ENCODE peak calls at places on chromosomes 11 and 22, in five cellular contexts. J is GM12878, A is H1, H is K562, L is HepG2. R is an unnamed sample.

GRCh38 chr11:124745835-124746620 is 6.0 kb downstream of the VSIG2 start:
- DNase-seq in J (no peak), A (peak; percentile 76), H (no peak), L (no peak), R (no peak)

GRCh38 chr11:72730243-72730642 is 22.0 kb downstream of the ARAP1 start:
- DNase-seq in J (no peak), A (no peak), H (no peak), L (no peak), R (no peak)

GRCh38 chr11:43268161-43268560 is 43.6 kb upstream of the API5 start:
- DNase-seq in J (no peak), A (no peak), H (no peak), L (no peak), R (no peak)

GRCh38 chr11:11381471-11382100 is 28.5 kb upstream of the CSNK2A3 start:
- DNase-seq in J (no peak), A (no peak), H (no peak), L (no peak), R (no peak)

GRCh38 chr11:85762226-85762625 is 48.7 kb downstream of the SYTL2 start:
- DNase-seq in J (no peak), A (no peak), H (no peak), L (no peak), R (no peak)

GRCh38 chr11:72334651-72335050 is 90.7 kb upstream of the PHOX2A start:
- DNase-seq in J (no peak), A (no peak), H (no peak), L (no peak), R (peak; percentile 71)

GRCh38 chr11:125429174-125429707 is 66.8 kb downstream of the FEZ1 start:
- DNase-seq in J (no peak), A (peak; percentile 90), H (peak; percentile 80), L (peak; percentile 35), R (peak; percentile 74)

GRCh38 chr11:76560219-76560618 is 110.3 kb downstream of the LRRC32 start:
- DNase-seq in J (no peak), A (no peak), H (no peak), L (no peak), R (no peak)

GRCh38 chr22:50206599-50206998 is 5.8 kb downstream of the SELENOO start:
- DNase-seq in J (no peak), A (peak; percentile 76), H (peak; percentile 38), L (peak; percentile 35), R (peak; percentile 87)

GRCh38 chr11:116454020-116454645 is 318.7 kb downstream of the BUD13 start:
- DNase-seq in J (no peak), A (peak; percentile 78), H (peak; percentile 55), L (peak; percentile 43), R (peak; percentile 37)

GRCh38 chr11:83648610-83649467 is 362.7 kb upstream of the CCDC90B start:
- DNase-seq in J (no peak), A (no peak), H (no peak), L (peak; percentile 60), R (no peak)

GRCh38 chr22:41668971-41669911 is 19.4 kb downstream of the SNU13 start:
- DNase-seq in J (no peak), A (no peak), H (no peak), L (no peak), R (no peak)

GRCh38 chr11:76200006-76200940 is 6.0 kb downstream of the WNT11 start:
- DNase-seq in J (no peak), A (no peak), H (no peak), L (no peak), R (no peak)

GRCh38 chr11:63608353-63609345 is 5.6 kb downstream of the PLAAT3 start:
- DNase-seq in J (no peak), A (no peak), H (no peak), L (no peak), R (no peak)

GRCh38 chr22:49704345-49705215 is 123.1 kb downstream of the BRD1 start:
- DNase-seq in J (no peak), A (peak; percentile 42), H (peak; percentile 87), L (no peak), R (peak; percentile 84)

GRCh38 chr11:117456027-117456720 is 128.5 kb downstream of the CEP164 start:
- DNase-seq in J (peak; percentile 71), A (no peak), H (no peak), L (no peak), R (no peak)

GRCh38 chr22:27754247-27754887 is 47.2 kb downstream of the MN1 start:
- DNase-seq in J (no peak), A (no peak), H (peak; percentile 12), L (no peak), R (no peak)

GRCh38 chr11:42473116-42473515 is 838.7 kb upstream of the API5 start:
- DNase-seq in J (no peak), A (no peak), H (peak; percentile 0), L (no peak), R (peak; percentile 1)

DNA sequence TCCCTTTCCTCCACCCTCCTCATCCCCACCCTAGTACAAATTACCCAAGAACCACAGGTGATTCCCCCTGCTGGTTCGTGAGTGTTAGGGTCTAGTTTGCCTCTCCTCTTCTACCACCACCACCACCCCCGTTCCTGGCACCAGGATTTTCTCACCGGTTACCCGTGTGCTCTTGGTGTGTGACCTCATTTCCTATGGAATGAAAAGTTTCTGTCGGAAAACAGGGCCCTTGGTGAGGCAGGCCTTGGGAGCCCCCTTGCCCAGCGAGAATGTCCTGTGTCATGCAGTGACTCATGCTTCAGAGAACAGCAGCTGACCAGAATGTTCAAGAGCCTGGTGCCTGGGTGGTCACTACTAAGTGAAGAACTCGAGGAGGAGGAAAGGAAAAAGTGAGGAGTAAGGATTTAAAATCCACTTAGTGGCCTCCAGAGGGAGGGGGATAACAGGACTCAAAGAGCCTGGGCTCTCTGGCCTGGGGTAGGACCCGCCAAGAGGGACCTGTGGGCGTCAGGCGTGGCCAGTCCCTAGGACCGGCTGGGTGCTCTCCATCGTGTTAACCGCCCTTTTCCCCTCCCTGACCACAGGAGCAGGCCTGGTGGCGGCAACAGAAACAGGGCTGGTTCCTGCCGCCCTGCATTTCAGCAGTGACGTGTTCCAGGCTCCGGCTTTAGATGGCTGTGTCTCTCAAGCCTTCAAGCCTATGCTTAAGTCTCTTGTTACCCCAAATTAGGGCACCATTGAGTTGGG is 30.2 kb downstream of the C22orf31 start:
- DNase-seq in J (no peak), A (peak; percentile 60), H (peak; percentile 79), L (peak; percentile 93), R (peak; percentile 70)
- TF ChIP-seq EP300 in J (no peak), A (no peak), H (no peak), L (no peak), R (peak; percentile 86)

GRCh38 chr22:38996105-38996504 is 14.0 kb downstream of the APOBEC3B start:
- DNase-seq in J (no peak), A (no peak), H (no peak), L (no peak), R (no peak)

GRCh38 chr22:39003165-39003638 is 10.9 kb upstream of the APOBEC3C start:
- DNase-seq in J (peak; percentile 81), A (peak; percentile 77), H (peak; percentile 72), L (peak; percentile 66), R (peak; percentile 72)

GRCh38 chr22:38997518-38997917 is 15.4 kb downstream of the APOBEC3B start:
- DNase-seq in J (no peak), A (no peak), H (no peak), L (no peak), R (no peak)
- H3K9ac ChIP-seq in J (no peak overlapping the region), A (no peak overlapping the region), H (no peak overlapping the region), L (no peak overlapping the region), R (no peak overlapping the region)

GRCh38 chr11:87455180-87455579 is 417.4 kb downstream of the TMEM135 start:
- DNase-seq in J (no peak), A (no peak), H (no peak), L (no peak), R (no peak)

GRCh38 chr11:87456499-87456898 is 418.8 kb downstream of the TMEM135 start:
- DNase-seq in J (no peak), A (no peak), H (no peak), L (no peak), R (no peak)

GRCh38 chr11:87451400-87451799 is 413.7 kb downstream of the TMEM135 start:
- DNase-seq in J (no peak), A (no peak), H (no peak), L (no peak), R (no peak)

GRCh38 chr11:87453531-87454089 is 415.9 kb downstream of the TMEM135 start:
- DNase-seq in J (no peak), A (no peak), H (no peak), L (no peak), R (no peak)

GRCh38 chr11:87454246-87454645 is 416.5 kb downstream of the TMEM135 start:
- DNase-seq in J (peak; percentile 25), A (no peak), H (no peak), L (no peak), R (peak; percentile 2)
- TF ChIP-seq EP300 in J (no peak), A (no peak), H (no peak), L (no peak), R (peak; percentile 35)

GRCh38 chr11:8834379-8834778 is 76.6 kb upstream of the AKIP1 start:
- DNase-seq in J (no peak), A (no peak), H (no peak), L (no peak), R (no peak)

GRCh38 chr11:8838248-8838647 is 72.7 kb upstream of the AKIP1 start:
- DNase-seq in J (no peak), A (no peak), H (no peak), L (no peak), R (no peak)

GRCh38 chr11:8839306-8839956 is 71.6 kb upstream of the AKIP1 start:
- DNase-seq in J (no peak), A (peak; percentile 45), H (no peak), L (no peak), R (no peak)

GRCh38 chr11:8841899-8842298 is 69.1 kb upstream of the AKIP1 start:
- DNase-seq in J (no peak), A (no peak), H (no peak), L (peak; percentile 27), R (no peak)

GRCh38 chr11:8839957-8840945 is 70.7 kb upstream of the AKIP1 start:
- DNase-seq in J (no peak), A (peak; percentile 50), H (no peak), L (peak; percentile 35), R (no peak)
- H3K9ac ChIP-seq in J (no peak overlapping the region), A (no peak overlapping the region), H (no peak overlapping the region), L (no peak overlapping the region), R (no peak overlapping the region)

GRCh38 chr22:22073769-22074561 is 91.4 kb upstream of the TOP3B start:
- DNase-seq in J (no peak), A (no peak), H (no peak), L (no peak), R (no peak)
- TF ChIP-seq EP300 in J (no peak), A (no peak), H (no peak), L (no peak), R (no peak)

GRCh38 chr22:45781459-45781858 is 109.8 kb downstream of the ATXN10 start:
- DNase-seq in J (no peak), A (no peak), H (no peak), L (no peak), R (no peak)
- H3K9ac ChIP-seq in J (no peak overlapping the region), A (no peak overlapping the region), H (no peak overlapping the region), L (no peak overlapping the region), R (no peak overlapping the region)

GRCh38 chr22:46374663-46375474 is 39.4 kb downstream of the TRMU start:
- DNase-seq in J (no peak), A (no peak), H (no peak), L (no peak), R (no peak)
- TF ChIP-seq EP300 in J (no peak), A (no peak), H (no peak), L (no peak), R (no peak)

GRCh38 chr22:31045900-31046587 is 35.1 kb upstream of the SMTN start:
- DNase-seq in J (no peak), A (no peak), H (peak; percentile 38), L (no peak), R (no peak)
- H3K9ac ChIP-seq in J (no peak overlapping the region), A (no peak overlapping the region), H (peak overlapping the region; percentile 44), L (peak overlapping the region; percentile 40), R (no peak overlapping the region)